ENCODE peak calls at places on chromosomes 7 and 10, in nine cellular contexts. T is heart left ventricle, M is spleen, I is esophagus squamous epithelium, U is ovary, L is breast epithelium, P is gastrocnemius medialis, H is testis, E is suprapubic skin. W is an unnamed sample.
A peak's percentile ranks its signal among the peaks of the same experiment; 100 is the strongest.

GRCh38 chr7:3134715-3135114 is 91.0 kb upstream of the CARD11 start:
- DNase-seq in M (no peak), H (no peak), L (no peak), E (no peak), T (no peak), P (no peak), U (no peak), I (no peak), W (no peak)

GRCh38 chr7:67402280-67402679 is 405.6 kb downstream of the TYW1 start:
- DNase-seq in E (no peak), P (no peak), M (no peak), L (no peak), U (no peak), T (no peak), H (no peak), I (no peak), W (no peak)

GRCh38 chr7:110835889-110836288 is 255.0 kb upstream of the LRRN3 start:
- DNase-seq in L (no peak), T (no peak), U (no peak), H (no peak), I (no peak), E (no peak), P (no peak), M (no peak), W (no peak)

GRCh38 chr10:124736491-124737136 is 7.6 kb downstream of the FAM53B start:
- DNase-seq in U (peak; percentile 92), P (peak; percentile 90), I (no peak), E (no peak), L (no peak), M (peak; percentile 86), H (peak; percentile 92), T (peak; percentile 94), W (peak; percentile 60)

GRCh38 chr10:8700689-8701088 is 646.2 kb downstream of the GATA3 start:
- DNase-seq in U (no peak), M (no peak), E (no peak), L (no peak), I (no peak), P (no peak), H (no peak), T (no peak), W (no peak)

GRCh38 chr10:60710041-60710440 is 68.2 kb upstream of the CDK1 start:
- DNase-seq in I (no peak), T (no peak), M (no peak), P (no peak), H (no peak), E (no peak), U (no peak), L (no peak), W (no peak)

GRCh38 chr7:51472017-51472296 is 155.3 kb upstream of the COBL start:
- DNase-seq in P (no peak), H (no peak), T (no peak), I (no peak), U (no peak), M (no peak), E (no peak), L (no peak), W (no peak)

GRCh38 chr7:154862153-154862791 is 140.7 kb downstream of the PAXIP1 start:
- DNase-seq in I (no peak), T (no peak), H (no peak), M (no peak), E (peak; percentile 34), U (no peak), L (no peak), P (no peak), W (no peak)

GRCh38 chr10:68560201-68560915 is at the start of gene TET1:
- DNase-seq in H (peak; percentile 60), I (no peak), P (no peak), M (no peak), U (peak; percentile 72), L (peak; percentile 54), T (peak; percentile 59), E (peak; percentile 85), W (no peak)

GRCh38 chr7:97499204-97499603 is 232.7 kb upstream of the TAC1 start:
- DNase-seq in H (peak; percentile 37), E (no peak), M (no peak), P (no peak), U (no peak), T (no peak), I (no peak), L (no peak), W (no peak)

GRCh38 chr7:124918662-124919061 is 11.0 kb downstream of the POT1 start:
- DNase-seq in E (no peak), P (no peak), M (no peak), L (no peak), H (no peak), I (no peak), U (no peak), T (no peak), W (no peak)

GRCh38 chr10:7410306-7410799 is 481 bp downstream of the SFMBT2 start:
- DNase-seq in E (no peak), I (no peak), H (peak; percentile 16), M (peak; percentile 85), P (no peak), L (no peak), U (peak; percentile 49), T (peak; percentile 45), W (no peak)

GRCh38 chr7:38070718-38071117 is 107.3 kb upstream of the STARD3NL start:
- DNase-seq in E (no peak), U (no peak), I (no peak), T (no peak), H (peak; percentile 21), L (no peak), M (no peak), P (no peak), W (no peak)

GRCh38 chr10:126247454-126247975 is 140.8 kb downstream of the ADAM12 start:
- DNase-seq in L (no peak), E (no peak), I (no peak), U (peak; percentile 70), M (no peak), T (peak; percentile 79), H (no peak), P (no peak), W (no peak)

GRCh38 chr7:100678291-100678984 is 4.9 kb downstream of the GNB2 start:
- DNase-seq in L (no peak), P (no peak), H (no peak), E (no peak), T (no peak), I (no peak), U (peak; percentile 61), M (peak; percentile 81), W (no peak)

GRCh38 chr7:100681491-100682227 is 8.1 kb downstream of the GNB2 start:
- DNase-seq in E (no peak), L (no peak), T (no peak), M (peak; percentile 77), I (no peak), P (no peak), U (peak; percentile 42), H (no peak), W (no peak)

GRCh38 chr7:100680589-100681271 is 7.2 kb downstream of the GNB2 start:
- DNase-seq in E (no peak), U (no peak), T (no peak), P (no peak), M (peak; percentile 81), I (no peak), L (no peak), H (no peak), W (no peak)

GRCh38 chr7:100679129-100679926 is 5.8 kb downstream of the GNB2 start:
- DNase-seq in U (peak; percentile 53), L (no peak), I (no peak), M (peak; percentile 77), T (no peak), H (peak; percentile 39), P (no peak), E (no peak), W (peak; percentile 74)

GRCh38 chr7:100679927-100680588 is 6.5 kb downstream of the GNB2 start:
- DNase-seq in I (no peak), T (peak; percentile 64), U (peak; percentile 53), H (peak; percentile 61), E (no peak), M (no peak), P (peak; percentile 43), L (no peak), W (no peak)
- TF ChIP-seq POLR2A in I (no peak), T (no peak), U (no peak), H (no peak), E (no peak), M (no peak), P (no peak), L (no peak), W (no peak)

DNA sequence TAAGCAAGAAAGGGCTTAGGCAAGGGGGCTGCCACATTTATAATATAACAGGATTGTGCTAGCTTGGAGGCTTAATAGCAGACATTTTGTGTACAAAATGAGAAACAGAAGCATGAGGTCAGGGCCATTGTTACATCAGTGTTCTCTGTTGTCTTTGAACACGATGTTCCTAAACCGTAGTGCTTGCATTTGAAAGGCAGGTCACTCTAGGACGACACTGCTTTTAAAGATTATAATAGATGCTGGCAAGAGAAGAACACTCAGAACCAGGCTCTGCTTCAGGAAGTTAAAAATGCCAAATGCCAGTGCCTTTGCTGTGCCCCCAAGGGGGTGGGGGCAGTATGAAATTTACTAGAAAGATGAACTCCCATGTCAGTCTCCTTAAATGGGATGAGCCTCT is 91.1 kb downstream of the SORCS3 start:
- DNase-seq in T (no peak), H (peak; percentile 18), U (peak; percentile 44), E (no peak), P (no peak), I (no peak), L (no peak), M (no peak), W (no peak)
- H3K27me3 ChIP-seq in T (no peaks in the 10 kb centered on the region), H (no peaks in the 10 kb centered on the region), U (no peaks in the 10 kb centered on the region), E (no peaks in the 10 kb centered on the region), P (no peaks in the 10 kb centered on the region), I (peaks cover 7% of the 10 kb centered on the region), L (no peaks in the 10 kb centered on the region), M (no peaks in the 10 kb centered on the region), W (no peaks in the 10 kb centered on the region)

DNA sequence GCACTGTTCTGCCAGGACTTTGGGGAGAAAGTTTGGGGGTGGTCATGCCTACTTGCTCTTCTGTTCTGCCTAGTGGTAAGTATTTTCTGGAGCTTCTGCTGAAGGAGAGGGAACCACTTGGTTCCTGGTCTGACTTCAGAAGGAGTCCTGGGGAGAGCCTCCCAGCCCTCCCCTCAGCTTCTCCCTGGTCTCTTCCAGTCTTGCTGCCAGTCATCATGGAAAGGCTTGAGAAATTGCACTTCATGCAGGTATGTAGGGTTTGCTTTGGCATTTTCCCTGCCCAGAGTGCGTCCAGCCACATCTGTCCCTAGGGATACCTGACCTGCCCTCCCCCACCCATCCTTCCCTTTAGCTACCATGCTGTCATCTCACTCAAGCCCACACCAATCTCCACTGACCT is 11.1 kb upstream of the WBP1L start:
- DNase-seq in M (no peak), L (no peak), I (no peak), T (no peak), P (no peak), U (no peak), E (no peak), H (no peak), W (no peak)
- H3K4me3 ChIP-seq in M (no peak overlapping the region), L (no peak overlapping the region), I (no peak overlapping the region), T (no peak overlapping the region), P (no peak overlapping the region), U (no peak overlapping the region), E (no peak overlapping the region), H (no peak overlapping the region), W (no peak overlapping the region)

DNA sequence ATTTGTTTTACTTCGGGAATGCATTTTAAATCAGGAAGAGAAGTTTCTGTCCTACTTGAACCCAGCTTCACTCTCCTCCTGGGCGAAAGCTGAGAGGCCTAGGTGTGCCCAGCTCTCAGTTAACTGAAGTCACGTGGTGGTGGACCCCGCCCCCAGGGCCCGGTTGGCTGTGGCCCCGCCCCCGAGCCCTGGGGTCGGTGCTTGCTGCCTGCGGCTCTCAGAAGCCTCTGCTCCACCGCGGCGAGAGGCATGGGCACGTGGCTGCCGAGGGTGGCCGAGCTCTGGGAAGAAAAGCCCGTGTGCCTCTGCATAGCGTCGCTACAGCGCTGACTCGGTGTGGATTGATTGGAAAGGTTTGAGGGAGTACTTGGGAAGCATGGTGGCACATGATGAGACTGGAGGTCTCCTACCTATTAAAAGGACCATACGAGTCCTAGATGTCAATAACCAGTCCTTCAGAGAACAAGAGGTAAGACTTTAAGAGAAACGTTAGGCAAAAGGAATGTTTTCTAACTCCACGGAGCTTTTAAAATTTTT is 34.1 kb downstream of the NET1 start:
- DNase-seq in H (peak; percentile 97), M (peak; percentile 95), P (peak; percentile 86), L (peak; percentile 90), U (peak; percentile 98), T (peak; percentile 93), E (peak; percentile 95), I (peak; percentile 41), W (peak; percentile 97)
- TF ChIP-seq POLR2A in H (peak; percentile 65), M (peak; percentile 50), P (peak; percentile 75), L (peak; percentile 68), U (peak; percentile 86), T (peak; percentile 85), E (peak; percentile 92), I (peak; percentile 85), W (peak; percentile 97)